ENCODE peak calls at places on chromosomes 3 and 15, in seven cellular contexts. C, Z, L, I, R, Q and P are unnamed samples.

GRCh38 chr15:70505411-70505919 is 257.9 kb downstream of the UACA start:
- DNase-seq in C (no peak), Z (no peak), L (peak), I (peak), R (peak), Q (no peak), P (peak)

GRCh38 chr3:146732325-146732724 is 127.2 kb upstream of the PLSCR5 start:
- DNase-seq in C (no peak), Z (no peak), L (no peak), I (no peak), R (no peak), Q (no peak), P (no peak)

GRCh38 chr3:156619376-156619775 is 55.0 kb upstream of the TIPARP start:
- DNase-seq in C (no peak), Z (no peak), L (no peak), I (peak), R (peak), Q (no peak), P (peak)

GRCh38 chr3:172461530-172462138 is 13.4 kb upstream of the GHSR start:
- DNase-seq in C (no peak), Z (no peak), L (peak), I (peak), R (peak), Q (no peak), P (peak)

GRCh38 chr3:119365418-119365817 is 71.2 kb downstream of the ARHGAP31 start:
- DNase-seq in C (no peak), Z (no peak), L (no peak), I (no peak), R (no peak), Q (no peak), P (no peak)

GRCh38 chr3:36992806-36993325 is at the start of gene EPM2AIP1:
- DNase-seq in C (no peak), Z (no peak), L (no peak), I (no peak), R (peak), Q (peak), P (peak)

GRCh38 chr3:179973931-179974361 is 62.8 kb downstream of the PEX5L start:
- DNase-seq in C (peak), Z (peak), L (peak), I (no peak), R (no peak), Q (no peak), P (no peak)

GRCh38 chr15:51227967-51228783 is 110.2 kb downstream of the CYP19A1 start:
- DNase-seq in C (no peak), Z (no peak), L (peak), I (peak), R (peak), Q (no peak), P (peak)

GRCh38 chr15:96337991-96338771 is 7.7 kb downstream of the NR2F2 start:
- DNase-seq in C (no peak), Z (no peak), L (no peak), I (no peak), R (no peak), Q (no peak), P (peak)

GRCh38 chr15:42737529-42738328 is 801 bp upstream of the CDAN1 start:
- DNase-seq in C (no peak), Z (no peak), L (peak), I (peak), R (peak), Q (no peak), P (no peak)

GRCh38 chr3:129121016-129121791 is 400 bp downstream of the RAB43 start:
- DNase-seq in C (peak), Z (no peak), L (peak), I (peak), R (peak), Q (no peak), P (peak)

GRCh38 chr15:70227122-70227521 is 129.4 kb upstream of the TLE3 start:
- DNase-seq in C (no peak), Z (no peak), L (no peak), I (no peak), R (no peak), Q (no peak), P (no peak)

GRCh38 chr15:78195735-78196201 is 38.6 kb downstream of the ACSBG1 start:
- DNase-seq in C (no peak), Z (peak), L (peak), I (no peak), R (peak), Q (peak), P (no peak)

GRCh38 chr15:63041982-63042878 is at the start of gene TPM1:
- DNase-seq in C (peak), Z (peak), L (peak), I (peak), R (peak), Q (peak), P (peak)

GRCh38 chr15:57540736-57541135 is 51.0 kb upstream of the MYZAP start:
- DNase-seq in C (no peak), Z (no peak), L (no peak), I (no peak), R (peak), Q (no peak), P (no peak)

GRCh38 chr3:125587039-125587664 is 8.1 kb downstream of the OSBPL11 start:
- DNase-seq in C (no peak), Z (no peak), L (no peak), I (peak), R (peak), Q (no peak), P (peak)

GRCh38 chr3:16204751-16205150 is 30.3 kb downstream of the GALNT15 start:
- DNase-seq in C (no peak), Z (no peak), L (no peak), I (no peak), R (no peak), Q (no peak), P (no peak)

GRCh38 chr3:12443781-12444522 is 40.3 kb upstream of the TSEN2 start:
- DNase-seq in C (no peak), Z (no peak), L (no peak), I (no peak), R (no peak), Q (no peak), P (no peak)
- H4K8ac ChIP-seq in C (no peak), Z (no peak), L (no peak), I (no peak), R (peak), Q (no peak), P (peak)

GRCh38 chr3:71854096-71854495 is 69.1 kb upstream of the PROK2 start:
- DNase-seq in C (no peak), Z (no peak), L (no peak), I (no peak), R (peak), Q (no peak), P (no peak)

GRCh38 chr3:71859128-71859519 is 74.2 kb upstream of the PROK2 start:
- DNase-seq in C (peak), Z (no peak), L (peak), I (no peak), R (peak), Q (no peak), P (no peak)

GRCh38 chr3:71862374-71863145 is 77.6 kb upstream of the PROK2 start:
- DNase-seq in C (no peak), Z (no peak), L (no peak), I (no peak), R (peak), Q (no peak), P (no peak)

GRCh38 chr3:71858493-71859127 is 73.7 kb upstream of the PROK2 start:
- DNase-seq in C (no peak), Z (no peak), L (peak), I (no peak), R (no peak), Q (peak), P (no peak)

GRCh38 chr3:71857926-71858325 is 73.0 kb upstream of the PROK2 start:
- DNase-seq in C (no peak), Z (no peak), L (no peak), I (no peak), R (no peak), Q (no peak), P (no peak)
- H4K8ac ChIP-seq in C (no peak), Z (no peak), L (no peak), I (no peak), R (no peak), Q (no peak), P (no peak)

GRCh38 chr3:135860761-135861160 is 104.8 kb upstream of the PPP2R3A start:
- DNase-seq in C (no peak), Z (no peak), L (no peak), I (no peak), R (no peak), Q (no peak), P (no peak)

GRCh38 chr3:135865085-135865484 is 100.4 kb upstream of the PPP2R3A start:
- DNase-seq in C (no peak), Z (no peak), L (no peak), I (peak), R (no peak), Q (no peak), P (no peak)

GRCh38 chr3:135864060-135864459 is 101.5 kb upstream of the PPP2R3A start:
- DNase-seq in C (no peak), Z (no peak), L (no peak), I (no peak), R (no peak), Q (no peak), P (no peak)

GRCh38 chr3:135865554-135865953 is 100.0 kb upstream of the PPP2R3A start:
- DNase-seq in C (no peak), Z (no peak), L (no peak), I (no peak), R (no peak), Q (no peak), P (no peak)

DNA sequence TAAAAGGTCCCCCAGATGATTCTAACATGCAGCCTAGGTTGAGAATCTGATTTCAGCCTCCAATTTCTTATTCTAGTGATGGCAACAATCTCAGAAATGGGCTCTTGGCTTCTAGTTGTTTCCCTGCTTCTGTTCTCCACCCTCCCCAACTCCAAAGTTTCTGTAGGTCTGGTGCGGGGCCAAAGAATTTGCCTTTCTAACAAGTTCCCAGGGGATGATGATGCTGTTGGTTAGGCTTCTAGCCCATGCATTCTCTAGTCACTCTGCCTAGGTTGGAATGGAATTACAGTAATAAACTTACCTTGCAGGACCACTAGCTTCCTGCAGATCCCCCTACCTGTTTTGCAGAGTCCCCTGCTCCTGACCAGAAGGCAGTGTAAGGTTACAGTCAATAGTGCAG is 103.2 kb upstream of the PPP2R3A start:
- DNase-seq in C (no peak), Z (no peak), L (no peak), I (no peak), R (no peak), Q (no peak), P (no peak)
- H4K8ac ChIP-seq in C (no peak), Z (no peak), L (no peak), I (no peak), R (no peak), Q (no peak), P (no peak)

GRCh38 chr3:128052831-128053419 is 688 bp downstream of the SEC61A1 start:
- DNase-seq in C (no peak), Z (no peak), L (no peak), I (no peak), R (peak), Q (no peak), P (peak)
- H4K8ac ChIP-seq in C (no peak), Z (no peak), L (no peak), I (peak), R (peak), Q (no peak), P (peak)

DNA sequence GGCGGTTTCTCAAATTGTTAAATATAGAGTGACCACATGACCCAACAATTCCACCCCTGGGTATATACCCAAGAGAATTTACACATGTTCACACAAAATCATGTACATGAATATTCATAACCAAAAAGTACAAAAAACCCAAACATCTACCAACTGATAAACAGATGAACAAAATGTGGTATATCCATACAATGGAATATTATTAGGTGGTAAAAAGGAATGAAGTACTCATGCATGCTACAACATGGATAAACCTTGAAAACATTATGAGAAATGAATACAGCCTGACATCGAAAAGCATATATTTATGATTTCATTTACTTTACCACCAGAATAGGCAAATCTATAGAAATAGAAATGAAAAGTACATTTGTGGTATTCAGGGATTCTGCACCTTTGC is 7.4 kb downstream of the PLCB2 start:
- DNase-seq in C (no peak), Z (no peak), L (no peak), I (no peak), R (no peak), Q (no peak), P (no peak)
- H4K8ac ChIP-seq in C (no peak), Z (no peak), L (no peak), I (no peak), R (no peak), Q (no peak), P (no peak)

DNA sequence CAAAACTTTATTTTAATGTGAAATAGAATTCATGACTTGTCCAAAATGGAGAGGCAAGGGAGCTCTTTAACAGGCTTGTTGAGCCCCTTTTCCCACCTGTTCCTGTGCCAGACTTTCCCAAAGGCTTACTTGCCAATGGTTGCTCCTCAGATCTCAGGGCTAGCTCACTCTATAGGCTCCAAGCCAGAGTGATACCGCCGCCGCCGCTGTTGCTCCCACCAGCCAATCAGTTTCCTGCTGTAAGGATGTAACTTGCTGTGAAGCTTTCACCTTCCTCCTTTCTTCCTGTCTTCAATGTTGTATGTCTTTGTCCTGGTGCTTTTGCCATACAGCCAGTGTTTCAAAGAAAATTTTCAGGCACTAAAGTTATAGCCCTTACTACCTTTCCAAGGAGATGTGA is 41.3 kb upstream of the RBM5 start:
- DNase-seq in C (no peak), Z (no peak), L (no peak), I (no peak), R (no peak), Q (no peak), P (no peak)
- H4K8ac ChIP-seq in C (no peak), Z (no peak), L (no peak), I (no peak), R (no peak), Q (no peak), P (no peak)